ENCODE peak calls at places on chromosomes 3 and 15, in four cellular contexts. L, T, U and R are unnamed samples. For H3K36me3, the result is how much of the 10 kb centered on the place peaks cover.

GRCh38 chr3:1766384-1766783 is 332.3 kb upstream of the CNTN4 start:
- DNase-seq in L (no peak), T (no peak), U (no peak), R (no peak)

GRCh38 chr3:122977645-122978466 is 49.7 kb downstream of the SEMA5B start:
- DNase-seq in L (peak), T (peak), U (peak), R (no peak)

GRCh38 chr3:50848308-50848707 is 173.6 kb downstream of the DOCK3 start:
- DNase-seq in L (no peak), T (no peak), U (no peak), R (no peak)

GRCh38 chr15:43218908-43219706 is 1.7 kb downstream of the EPB42 start:
- DNase-seq in L (peak), T (no peak), U (no peak), R (peak)

GRCh38 chr3:133136114-133137041 is 98.2 kb downstream of the TMEM108 start:
- DNase-seq in L (no peak), T (no peak), U (no peak), R (no peak)

GRCh38 chr3:68271145-68271544 is 616.7 kb upstream of the SUCLG2 start:
- DNase-seq in L (no peak), T (no peak), U (no peak), R (no peak)

GRCh38 chr15:72315706-72316370 is 4.1 kb downstream of the CELF6 start:
- DNase-seq in L (no peak), T (no peak), U (peak), R (peak)

GRCh38 chr3:165874663-165875489 is 37.7 kb upstream of the BCHE start:
- DNase-seq in L (no peak), T (no peak), U (peak), R (no peak)

GRCh38 chr15:58764468-58764867 is 6.6 kb upstream of the MINDY2 start:
- DNase-seq in L (no peak), T (no peak), U (no peak), R (no peak)

GRCh38 chr3:177499779-177500423 is 302.6 kb upstream of the TBL1XR1 start:
- DNase-seq in L (no peak), T (no peak), U (no peak), R (no peak)

GRCh38 chr15:86038491-86038890 is 41.2 kb upstream of the AGBL1 start:
- DNase-seq in L (no peak), T (no peak), U (no peak), R (no peak)

GRCh38 chr3:33152363-33153360 is 38.8 kb downstream of the CRTAP start:
- DNase-seq in L (no peak), T (no peak), U (no peak), R (peak)

GRCh38 chr3:111588527-111588926 is 6.6 kb downstream of the ZBED2 start:
- DNase-seq in L (no peak), T (no peak), U (no peak), R (no peak)

GRCh38 chr3:33441322-33441976 is 1.2 kb upstream of the UBP1 start:
- DNase-seq in L (no peak), T (no peak), U (no peak), R (no peak)

GRCh38 chr15:64985382-64986033 is 4.2 kb downstream of the SPG21 start:
- DNase-seq in L (no peak), T (no peak), U (no peak), R (no peak)

GRCh38 chr3:74442683-74443082 is 171.8 kb downstream of the CNTN3 start:
- DNase-seq in L (no peak), T (no peak), U (no peak), R (no peak)

GRCh38 chr3:72234394-72234793 is 449.4 kb upstream of the PROK2 start:
- DNase-seq in L (no peak), T (no peak), U (no peak), R (no peak)

GRCh38 chr15:85026304-85027032 is 44.8 kb downstream of the PDE8A start:
- DNase-seq in L (no peak), T (no peak), U (peak), R (no peak)

GRCh38 chr3:129749692-129750091 is 143.2 kb upstream of the PLXND1 start:
- DNase-seq in L (no peak), T (no peak), U (no peak), R (no peak)

DNA sequence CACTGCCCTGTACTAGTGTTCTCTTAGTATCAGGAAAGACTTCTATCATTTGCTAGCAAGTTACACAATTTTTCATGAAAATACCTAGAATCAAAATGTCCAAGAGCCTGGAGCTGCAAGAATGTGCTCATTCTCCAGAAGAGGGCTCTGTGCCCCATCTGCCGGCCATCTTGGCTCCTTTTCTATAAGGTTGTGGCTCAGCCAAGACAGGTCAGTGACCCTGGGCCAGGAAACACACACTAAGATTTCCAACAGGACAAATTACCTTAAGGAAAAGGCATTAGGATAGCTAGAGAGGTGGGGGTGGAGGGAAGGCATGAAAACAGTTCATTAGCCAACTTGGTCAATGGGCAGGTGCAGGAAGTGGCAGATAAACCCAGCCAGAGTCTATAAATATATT is 20.7 kb downstream of the TIMP4 start:
- DNase-seq in L (no peak), T (no peak), U (no peak), R (peak)
- TF ChIP-seq CTCF in L (peak), T (peak), U (peak), R (peak)

GRCh38 chr3:155618575-155618974 is 126.3 kb downstream of the PLCH1 start:
- DNase-seq in L (no peak), T (no peak), U (no peak), R (no peak)
- H3K4me3 ChIP-seq in L (no peak), T (no peak), U (no peak), R (no peak)

GRCh38 chr15:22861151-22861550 is 22.7 kb downstream of the NIPA2 start:
- DNase-seq in L (no peak), T (no peak), U (no peak), R (no peak)

GRCh38 chr15:22851513-22851912 is 13.0 kb downstream of the NIPA2 start:
- DNase-seq in L (no peak), T (no peak), U (no peak), R (no peak)

GRCh38 chr15:22850055-22850454 is 11.6 kb downstream of the NIPA2 start:
- DNase-seq in L (no peak), T (no peak), U (no peak), R (no peak)

GRCh38 chr15:22855791-22856190 is 17.3 kb downstream of the NIPA2 start:
- DNase-seq in L (no peak), T (no peak), U (no peak), R (no peak)
- H3K36me3 ChIP-seq in L (under half), T (half or more), U (half or more), R (half or more)

GRCh38 chr3:81477740-81478139 is 283.7 kb downstream of the GBE1 start:
- DNase-seq in L (no peak), T (no peak), U (no peak), R (no peak)
- TF ChIP-seq CTCF in L (no peak), T (no peak), U (no peak), R (no peak)

GRCh38 chr3:52372822-52373504 is 56.8 kb downstream of the DNAH1 start:
- DNase-seq in L (peak), T (no peak), U (no peak), R (no peak)
- H3K4me3 ChIP-seq in L (no peak), T (peak), U (no peak), R (no peak)

GRCh38 chr15:90769375-90769774 is 52.2 kb downstream of the BLM start:
- DNase-seq in L (no peak), T (no peak), U (no peak), R (no peak)
- H3K36me3 ChIP-seq in L (under half), T (under half), U (under half), R (under half)